ENCODE peak calls at places on chromosomes 7 and 10, in six cellular contexts. One of them, this sample, is unnamed.

GRCh38 chr10:62651341-62651740 is 153.2 kb upstream of the ADO start:
- DNase-seq in SK-N-DZ: no peak
- DNase-seq in EL: peak; percentile 64
- DNase-seq in kidney glomerular epithelial cell: no peak
- DNase-seq in CD8-positive, alpha-beta memory T cell: no peak
- DNase-seq in WERI-Rb-1: no peak
- DNase-seq in this sample: no peak

GRCh38 chr10:123573236-123574147 is 92.7 kb upstream of the GPR26 start:
- DNase-seq in SK-N-DZ: peak; percentile 48
- DNase-seq in EL: peak; percentile 54
- DNase-seq in WERI-Rb-1: peak; percentile 72
- DNase-seq in kidney glomerular epithelial cell: peak; percentile 5
- DNase-seq in CD8-positive, alpha-beta memory T cell: no peak
- DNase-seq in this sample: no peak

GRCh38 chr10:72243822-72244437 is 27.9 kb upstream of the ASCC1 start:
- DNase-seq in EL: peak; percentile 88
- DNase-seq in SK-N-DZ: no peak
- DNase-seq in CD8-positive, alpha-beta memory T cell: no peak
- DNase-seq in WERI-Rb-1: no peak
- DNase-seq in kidney glomerular epithelial cell: peak; percentile 34
- DNase-seq in this sample: no peak

GRCh38 chr10:78973901-78974408 is 94.8 kb upstream of the ZMIZ1 start:
- DNase-seq in CD8-positive, alpha-beta memory T cell: no peak
- DNase-seq in SK-N-DZ: peak; percentile 85
- DNase-seq in EL: peak; percentile 58
- DNase-seq in kidney glomerular epithelial cell: peak; percentile 54
- DNase-seq in WERI-Rb-1: peak; percentile 92
- DNase-seq in this sample: peak; percentile 88

GRCh38 chr10:129140861-129141260 is 326.2 kb upstream of the MGMT start:
- DNase-seq in CD8-positive, alpha-beta memory T cell: no peak
- DNase-seq in SK-N-DZ: no peak
- DNase-seq in kidney glomerular epithelial cell: no peak
- DNase-seq in WERI-Rb-1: no peak
- DNase-seq in EL: no peak
- DNase-seq in this sample: peak; percentile 46

GRCh38 chr7:44162785-44163395 is 21.8 kb upstream of the MYL7 start:
- DNase-seq in SK-N-DZ: no peak
- DNase-seq in WERI-Rb-1: no peak
- DNase-seq in kidney glomerular epithelial cell: no peak
- DNase-seq in CD8-positive, alpha-beta memory T cell: no peak
- DNase-seq in EL: peak; percentile 59
- DNase-seq in this sample: no peak

GRCh38 chr7:1709900-1710299 is 39.8 kb downstream of the ELFN1 start:
- DNase-seq in kidney glomerular epithelial cell: no peak
- DNase-seq in CD8-positive, alpha-beta memory T cell: no peak
- DNase-seq in SK-N-DZ: no peak
- DNase-seq in WERI-Rb-1: no peak
- DNase-seq in EL: no peak
- DNase-seq in this sample: no peak

GRCh38 chr10:74750848-74751274 is 75.5 kb upstream of the KAT6B start:
- DNase-seq in CD8-positive, alpha-beta memory T cell: peak; percentile 8
- DNase-seq in EL: no peak
- DNase-seq in kidney glomerular epithelial cell: no peak
- DNase-seq in SK-N-DZ: no peak
- DNase-seq in WERI-Rb-1: no peak
- DNase-seq in this sample: no peak

GRCh38 chr10:77441541-77442175 is 195.9 kb downstream of the KCNMA1 start:
- DNase-seq in EL: no peak
- DNase-seq in kidney glomerular epithelial cell: no peak
- DNase-seq in SK-N-DZ: no peak
- DNase-seq in WERI-Rb-1: peak; percentile 88
- DNase-seq in CD8-positive, alpha-beta memory T cell: no peak
- DNase-seq in this sample: no peak

GRCh38 chr10:285216-285967 is 150.1 kb downstream of the ZMYND11 start:
- DNase-seq in SK-N-DZ: no peak
- DNase-seq in kidney glomerular epithelial cell: no peak
- DNase-seq in WERI-Rb-1: no peak
- DNase-seq in EL: no peak
- DNase-seq in CD8-positive, alpha-beta memory T cell: no peak
- DNase-seq in this sample: no peak

GRCh38 chr7:142357953-142358520 is 100.2 kb upstream of the PRSS58 start:
- DNase-seq in CD8-positive, alpha-beta memory T cell: peak; percentile 25
- DNase-seq in WERI-Rb-1: peak; percentile 57
- DNase-seq in SK-N-DZ: peak; percentile 86
- DNase-seq in EL: peak; percentile 75
- DNase-seq in kidney glomerular epithelial cell: peak; percentile 59
- DNase-seq in this sample: peak; percentile 82

GRCh38 chr7:151083071-151083823 is at the start of gene TMUB1:
- DNase-seq in EL: peak; percentile 64
- DNase-seq in CD8-positive, alpha-beta memory T cell: peak; percentile 86
- DNase-seq in SK-N-DZ: peak; percentile 74
- DNase-seq in WERI-Rb-1: peak; percentile 79
- DNase-seq in kidney glomerular epithelial cell: peak; percentile 67
- DNase-seq in this sample: peak; percentile 53

GRCh38 chr7:155295511-155295910 is 2.2 kb upstream of the INSIG1 start:
- DNase-seq in SK-N-DZ: no peak
- DNase-seq in kidney glomerular epithelial cell: no peak
- DNase-seq in CD8-positive, alpha-beta memory T cell: no peak
- DNase-seq in WERI-Rb-1: no peak
- DNase-seq in EL: no peak
- DNase-seq in this sample: no peak

GRCh38 chr10:12643279-12643678 is 293.9 kb downstream of the CAMK1D start:
- DNase-seq in WERI-Rb-1: no peak
- DNase-seq in SK-N-DZ: no peak
- DNase-seq in EL: no peak
- DNase-seq in kidney glomerular epithelial cell: no peak
- DNase-seq in CD8-positive, alpha-beta memory T cell: no peak
- DNase-seq in this sample: no peak

GRCh38 chr7:10973942-10974716 is 457 bp downstream of the PHF14 start:
- DNase-seq in kidney glomerular epithelial cell: peak; percentile 25
- DNase-seq in SK-N-DZ: peak; percentile 69
- DNase-seq in CD8-positive, alpha-beta memory T cell: no peak
- DNase-seq in WERI-Rb-1: peak; percentile 27
- DNase-seq in EL: peak; percentile 36
- DNase-seq in this sample: peak; percentile 25

GRCh38 chr10:131001438-131001837 is 310.1 kb downstream of the TCERG1L start:
- DNase-seq in EL: no peak
- DNase-seq in CD8-positive, alpha-beta memory T cell: no peak
- DNase-seq in SK-N-DZ: no peak
- DNase-seq in kidney glomerular epithelial cell: no peak
- DNase-seq in WERI-Rb-1: no peak
- DNase-seq in this sample: no peak

GRCh38 chr10:54487743-54488142 is 313.3 kb downstream of the PCDH15 start:
- DNase-seq in EL: no peak
- DNase-seq in kidney glomerular epithelial cell: no peak
- DNase-seq in CD8-positive, alpha-beta memory T cell: no peak
- DNase-seq in WERI-Rb-1: no peak
- DNase-seq in SK-N-DZ: no peak
- DNase-seq in this sample: no peak

GRCh38 chr7:805261-805660 is 27.0 kb upstream of the SUN1 start:
- DNase-seq in EL: no peak
- DNase-seq in SK-N-DZ: no peak
- DNase-seq in kidney glomerular epithelial cell: no peak
- DNase-seq in CD8-positive, alpha-beta memory T cell: no peak
- DNase-seq in WERI-Rb-1: no peak
- DNase-seq in this sample: no peak

GRCh38 chr10:23095966-23096813 is 811 bp downstream of the MSRB2 start:
- DNase-seq in kidney glomerular epithelial cell: peak; percentile 17
- DNase-seq in SK-N-DZ: peak; percentile 22
- DNase-seq in CD8-positive, alpha-beta memory T cell: peak; percentile 19
- DNase-seq in WERI-Rb-1: no peak
- DNase-seq in EL: peak; percentile 56
- DNase-seq in this sample: peak; percentile 58

GRCh38 chr7:41045556-41046123 is 657.2 kb downstream of the INHBA start:
- DNase-seq in kidney glomerular epithelial cell: peak; percentile 20
- DNase-seq in SK-N-DZ: no peak
- DNase-seq in WERI-Rb-1: no peak
- DNase-seq in EL: no peak
- DNase-seq in CD8-positive, alpha-beta memory T cell: no peak
- DNase-seq in this sample: no peak

GRCh38 chr7:126686474-126686873 is 566.3 kb downstream of the GRM8 start:
- DNase-seq in WERI-Rb-1: no peak
- DNase-seq in kidney glomerular epithelial cell: no peak
- DNase-seq in EL: no peak
- DNase-seq in SK-N-DZ: no peak
- DNase-seq in CD8-positive, alpha-beta memory T cell: no peak
- DNase-seq in this sample: no peak

GRCh38 chr7:135620980-135621850 is 41.1 kb upstream of the STMP1 start:
- DNase-seq in EL: peak; percentile 84
- DNase-seq in CD8-positive, alpha-beta memory T cell: peak; percentile 14
- DNase-seq in WERI-Rb-1: peak; percentile 34
- DNase-seq in SK-N-DZ: peak; percentile 52
- DNase-seq in kidney glomerular epithelial cell: peak; percentile 82
- DNase-seq in this sample: peak; percentile 92